ENCODE peak calls at places on chromosomes 7 and 10, in six cellular contexts. One of them, this sample, is unnamed.

GRCh38 chr10:3907514-3907913 is 122.5 kb upstream of the KLF6 start:
- DNase-seq in nephron progenitor cell: no peak
- DNase-seq in breast epithelium: no peak
- DNase-seq in fibroblast of the aortic adventitia: peak
- DNase-seq in upper lobe of right lung: no peak
- DNase-seq in Panc1: no peak
- DNase-seq in this sample: no peak

GRCh38 chr7:38220452-38220851 is 42.4 kb downstream of the STARD3NL start:
- DNase-seq in nephron progenitor cell: no peak
- DNase-seq in breast epithelium: no peak
- DNase-seq in fibroblast of the aortic adventitia: no peak
- DNase-seq in upper lobe of right lung: no peak
- DNase-seq in Panc1: no peak
- DNase-seq in this sample: no peak

GRCh38 chr7:155547161-155547791 is 917 bp upstream of the CNPY1 start:
- DNase-seq in nephron progenitor cell: no peak
- DNase-seq in breast epithelium: no peak
- DNase-seq in fibroblast of the aortic adventitia: no peak
- DNase-seq in upper lobe of right lung: no peak
- DNase-seq in Panc1: no peak
- DNase-seq in this sample: no peak

GRCh38 chr7:109343662-109344061 is 774.0 kb downstream of the DNAJB9 start:
- DNase-seq in nephron progenitor cell: no peak
- DNase-seq in breast epithelium: no peak
- DNase-seq in fibroblast of the aortic adventitia: no peak
- DNase-seq in upper lobe of right lung: no peak
- DNase-seq in Panc1: no peak
- DNase-seq in this sample: peak

GRCh38 chr7:116663744-116664143 is 8.3 kb upstream of the MET start:
- DNase-seq in nephron progenitor cell: no peak
- DNase-seq in breast epithelium: no peak
- DNase-seq in fibroblast of the aortic adventitia: no peak
- DNase-seq in upper lobe of right lung: no peak
- DNase-seq in Panc1: no peak
- DNase-seq in this sample: no peak

GRCh38 chr10:80161321-80162084 is 29.0 kb downstream of the PLAC9 start:
- DNase-seq in nephron progenitor cell: no peak
- DNase-seq in breast epithelium: no peak
- DNase-seq in fibroblast of the aortic adventitia: no peak
- DNase-seq in upper lobe of right lung: no peak
- DNase-seq in Panc1: no peak
- DNase-seq in this sample: no peak

GRCh38 chr7:76296743-76297740 is 5.4 kb upstream of the HSPB1 start:
- DNase-seq in nephron progenitor cell: no peak
- DNase-seq in breast epithelium: peak
- DNase-seq in fibroblast of the aortic adventitia: peak
- DNase-seq in upper lobe of right lung: peak
- DNase-seq in Panc1: no peak
- DNase-seq in this sample: peak

GRCh38 chr7:101494602-101495329 is 132.1 kb downstream of the COL26A1 start:
- DNase-seq in nephron progenitor cell: peak
- DNase-seq in breast epithelium: no peak
- DNase-seq in fibroblast of the aortic adventitia: no peak
- DNase-seq in upper lobe of right lung: no peak
- DNase-seq in Panc1: no peak
- DNase-seq in this sample: no peak

GRCh38 chr7:128874140-128875031 is 11.7 kb downstream of the ATP6V1F start:
- DNase-seq in nephron progenitor cell: no peak
- DNase-seq in breast epithelium: no peak
- DNase-seq in fibroblast of the aortic adventitia: no peak
- DNase-seq in upper lobe of right lung: no peak
- DNase-seq in Panc1: no peak
- DNase-seq in this sample: no peak

GRCh38 chr7:107628461-107629064 is 32.1 kb upstream of the SLC26A4 start:
- DNase-seq in nephron progenitor cell: no peak
- DNase-seq in breast epithelium: no peak
- DNase-seq in fibroblast of the aortic adventitia: no peak
- DNase-seq in upper lobe of right lung: no peak
- DNase-seq in Panc1: no peak
- DNase-seq in this sample: no peak

GRCh38 chr7:78018541-78019456 is 220.2 kb downstream of the PHTF2 start:
- DNase-seq in nephron progenitor cell: peak
- DNase-seq in breast epithelium: no peak
- DNase-seq in fibroblast of the aortic adventitia: peak
- DNase-seq in upper lobe of right lung: peak
- DNase-seq in Panc1: no peak
- DNase-seq in this sample: no peak

GRCh38 chr10:47165711-47166404 is 134.1 kb upstream of the GDF10 start:
- DNase-seq in nephron progenitor cell: no peak
- DNase-seq in breast epithelium: peak
- DNase-seq in fibroblast of the aortic adventitia: peak
- DNase-seq in upper lobe of right lung: peak
- DNase-seq in Panc1: no peak
- DNase-seq in this sample: peak

GRCh38 chr7:70383947-70384475 is 747.9 kb upstream of the GALNT17 start:
- DNase-seq in nephron progenitor cell: no peak
- DNase-seq in breast epithelium: no peak
- DNase-seq in fibroblast of the aortic adventitia: no peak
- DNase-seq in upper lobe of right lung: no peak
- DNase-seq in Panc1: no peak
- DNase-seq in this sample: no peak

GRCh38 chr10:1299041-1299726 is 243.0 kb downstream of the WDR37 start:
- DNase-seq in nephron progenitor cell: no peak
- DNase-seq in breast epithelium: no peak
- DNase-seq in fibroblast of the aortic adventitia: no peak
- DNase-seq in upper lobe of right lung: no peak
- DNase-seq in Panc1: no peak
- DNase-seq in this sample: no peak

GRCh38 chr10:30662809-30663208 is 33.3 kb upstream of the LYZL2 start:
- DNase-seq in nephron progenitor cell: no peak
- DNase-seq in breast epithelium: no peak
- DNase-seq in fibroblast of the aortic adventitia: no peak
- DNase-seq in upper lobe of right lung: no peak
- DNase-seq in Panc1: no peak
- DNase-seq in this sample: no peak

GRCh38 chr10:127919418-127920191 is 12.7 kb downstream of the PTPRE start:
- DNase-seq in nephron progenitor cell: no peak
- DNase-seq in breast epithelium: no peak
- DNase-seq in fibroblast of the aortic adventitia: peak
- DNase-seq in upper lobe of right lung: no peak
- DNase-seq in Panc1: no peak
- DNase-seq in this sample: no peak
- TF ChIP-seq CTCF in nephron progenitor cell: no peak
- TF ChIP-seq CTCF in breast epithelium: no peak
- TF ChIP-seq CTCF in fibroblast of the aortic adventitia: peak
- TF ChIP-seq CTCF in upper lobe of right lung: peak
- TF ChIP-seq CTCF in Panc1: no peak
- TF ChIP-seq CTCF in this sample: peak

GRCh38 chr7:112554591-112554990 is 73.8 kb downstream of the LSMEM1 start:
- DNase-seq in nephron progenitor cell: no peak
- DNase-seq in breast epithelium: no peak
- DNase-seq in fibroblast of the aortic adventitia: no peak
- DNase-seq in upper lobe of right lung: no peak
- DNase-seq in Panc1: no peak
- DNase-seq in this sample: no peak
- TF ChIP-seq CTCF in nephron progenitor cell: no peak
- TF ChIP-seq CTCF in breast epithelium: no peak
- TF ChIP-seq CTCF in fibroblast of the aortic adventitia: peak
- TF ChIP-seq CTCF in upper lobe of right lung: no peak
- TF ChIP-seq CTCF in Panc1: peak
- TF ChIP-seq CTCF in this sample: no peak

DNA sequence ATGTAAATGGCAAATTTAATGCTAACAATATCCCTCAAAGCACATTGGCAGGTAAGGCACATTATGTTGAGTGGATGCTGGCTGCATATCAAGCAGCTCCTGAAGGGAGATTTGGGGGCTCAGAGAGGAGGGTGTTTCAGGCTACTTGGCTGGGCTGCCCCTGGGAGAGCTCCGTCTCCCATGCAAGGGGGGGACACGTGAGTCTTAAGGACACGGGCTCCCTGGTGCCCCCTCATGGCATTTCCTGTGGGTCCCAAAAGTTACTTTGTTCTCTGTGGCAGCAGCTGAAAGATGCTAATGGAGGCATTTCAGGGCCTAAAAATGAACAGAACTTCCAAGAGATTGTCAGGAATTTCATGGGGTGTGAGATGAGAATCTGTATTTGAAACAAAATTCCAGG is 143.3 kb downstream of the HERPUD2 start:
- DNase-seq in nephron progenitor cell: no peak
- DNase-seq in breast epithelium: no peak
- DNase-seq in fibroblast of the aortic adventitia: no peak
- DNase-seq in upper lobe of right lung: no peak
- DNase-seq in Panc1: no peak
- DNase-seq in this sample: no peak
- TF ChIP-seq CTCF in nephron progenitor cell: no peak
- TF ChIP-seq CTCF in breast epithelium: no peak
- TF ChIP-seq CTCF in fibroblast of the aortic adventitia: no peak
- TF ChIP-seq CTCF in upper lobe of right lung: no peak
- TF ChIP-seq CTCF in Panc1: no peak
- TF ChIP-seq CTCF in this sample: no peak

GRCh38 chr10:69938541-69938991 is 114.1 kb upstream of the MACROH2A2 start:
- DNase-seq in nephron progenitor cell: no peak
- DNase-seq in breast epithelium: no peak
- DNase-seq in fibroblast of the aortic adventitia: no peak
- DNase-seq in upper lobe of right lung: no peak
- DNase-seq in Panc1: no peak
- DNase-seq in this sample: no peak

GRCh38 chr10:69936091-69936490 is 116.6 kb upstream of the MACROH2A2 start:
- DNase-seq in nephron progenitor cell: no peak
- DNase-seq in breast epithelium: no peak
- DNase-seq in fibroblast of the aortic adventitia: no peak
- DNase-seq in upper lobe of right lung: no peak
- DNase-seq in Panc1: no peak
- DNase-seq in this sample: no peak

GRCh38 chr10:69939481-69939880 is 113.2 kb upstream of the MACROH2A2 start:
- DNase-seq in nephron progenitor cell: no peak
- DNase-seq in breast epithelium: no peak
- DNase-seq in fibroblast of the aortic adventitia: no peak
- DNase-seq in upper lobe of right lung: no peak
- DNase-seq in Panc1: no peak
- DNase-seq in this sample: no peak

GRCh38 chr10:69939033-69939432 is 113.6 kb upstream of the MACROH2A2 start:
- DNase-seq in nephron progenitor cell: no peak
- DNase-seq in breast epithelium: no peak
- DNase-seq in fibroblast of the aortic adventitia: no peak
- DNase-seq in upper lobe of right lung: no peak
- DNase-seq in Panc1: no peak
- DNase-seq in this sample: no peak

DNA sequence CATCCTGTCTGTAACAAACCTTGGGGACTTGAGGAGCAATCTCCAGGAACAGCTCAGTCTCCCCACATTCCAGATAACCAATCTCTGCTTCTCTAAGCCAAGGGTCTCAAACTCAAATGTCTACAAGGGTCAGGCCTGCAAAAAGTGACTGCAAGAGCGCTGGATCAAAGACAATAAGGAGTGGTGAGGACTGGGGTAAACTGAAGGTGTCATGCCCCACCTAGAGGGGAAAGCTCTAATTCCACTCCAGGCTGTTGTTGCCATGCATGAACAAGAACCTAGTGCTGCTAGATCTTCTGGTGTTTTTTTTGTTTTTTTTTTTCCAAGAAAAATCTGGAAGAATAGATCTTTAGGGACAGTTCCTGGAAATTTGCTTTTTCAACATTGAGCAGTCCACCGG is 117.9 kb upstream of the MACROH2A2 start:
- DNase-seq in nephron progenitor cell: no peak
- DNase-seq in breast epithelium: no peak
- DNase-seq in fibroblast of the aortic adventitia: no peak
- DNase-seq in upper lobe of right lung: no peak
- DNase-seq in Panc1: no peak
- DNase-seq in this sample: no peak
- TF ChIP-seq CTCF in nephron progenitor cell: no peak
- TF ChIP-seq CTCF in breast epithelium: no peak
- TF ChIP-seq CTCF in fibroblast of the aortic adventitia: no peak
- TF ChIP-seq CTCF in upper lobe of right lung: no peak
- TF ChIP-seq CTCF in Panc1: no peak
- TF ChIP-seq CTCF in this sample: no peak

GRCh38 chr7:95919574-95919973 is 147.2 kb downstream of the DYNC1I1 start:
- DNase-seq in nephron progenitor cell: no peak
- DNase-seq in breast epithelium: no peak
- DNase-seq in fibroblast of the aortic adventitia: no peak
- DNase-seq in upper lobe of right lung: no peak
- DNase-seq in Panc1: no peak
- DNase-seq in this sample: no peak
- TF ChIP-seq CTCF in nephron progenitor cell: no peak
- TF ChIP-seq CTCF in breast epithelium: no peak
- TF ChIP-seq CTCF in fibroblast of the aortic adventitia: peak
- TF ChIP-seq CTCF in upper lobe of right lung: no peak
- TF ChIP-seq CTCF in Panc1: no peak
- TF ChIP-seq CTCF in this sample: no peak

GRCh38 chr10:126158537-126158936 is 229.7 kb downstream of the ADAM12 start:
- DNase-seq in nephron progenitor cell: no peak
- DNase-seq in breast epithelium: no peak
- DNase-seq in fibroblast of the aortic adventitia: no peak
- DNase-seq in upper lobe of right lung: no peak
- DNase-seq in Panc1: no peak
- DNase-seq in this sample: no peak

GRCh38 chr10:126158090-126158489 is 230.2 kb downstream of the ADAM12 start:
- DNase-seq in nephron progenitor cell: no peak
- DNase-seq in breast epithelium: no peak
- DNase-seq in fibroblast of the aortic adventitia: no peak
- DNase-seq in upper lobe of right lung: no peak
- DNase-seq in Panc1: no peak
- DNase-seq in this sample: no peak

GRCh38 chr10:126160571-126160970 is 227.7 kb downstream of the ADAM12 start:
- DNase-seq in nephron progenitor cell: no peak
- DNase-seq in breast epithelium: no peak
- DNase-seq in fibroblast of the aortic adventitia: no peak
- DNase-seq in upper lobe of right lung: no peak
- DNase-seq in Panc1: no peak
- DNase-seq in this sample: no peak

GRCh38 chr10:126161691-126162090 is 226.6 kb downstream of the ADAM12 start:
- DNase-seq in nephron progenitor cell: no peak
- DNase-seq in breast epithelium: no peak
- DNase-seq in fibroblast of the aortic adventitia: no peak
- DNase-seq in upper lobe of right lung: no peak
- DNase-seq in Panc1: no peak
- DNase-seq in this sample: no peak

DNA sequence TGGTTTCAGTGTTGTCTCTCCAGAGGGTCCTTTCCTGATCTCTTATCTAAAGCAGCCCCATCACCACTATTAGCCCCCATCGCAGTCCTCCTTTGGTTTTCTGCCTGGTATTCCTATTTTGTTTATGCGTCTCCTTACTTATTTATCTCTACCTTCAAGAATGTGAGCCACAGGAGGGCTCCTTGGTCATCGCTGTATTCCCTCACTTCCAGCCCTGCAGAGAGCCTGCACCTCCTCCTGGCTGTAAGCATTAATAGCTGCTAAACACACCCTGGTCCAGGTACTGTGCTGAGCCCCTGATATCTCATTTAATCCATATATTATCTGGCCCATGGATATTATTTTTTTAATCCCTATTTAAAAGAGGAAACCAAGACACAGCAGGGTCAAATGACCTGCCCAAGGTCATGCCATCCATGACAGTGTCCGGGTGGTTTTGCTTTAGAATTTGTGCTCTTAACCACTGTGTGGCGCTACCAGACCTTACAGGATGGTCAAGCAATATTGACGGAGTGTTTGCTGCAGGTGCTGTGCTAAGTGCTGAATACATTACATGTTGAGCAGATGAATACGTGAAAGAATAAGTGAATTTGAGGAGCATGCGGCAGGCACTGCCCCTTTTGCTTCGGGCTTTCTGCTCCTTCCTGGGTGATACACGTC is 227.2 kb downstream of the ADAM12 start:
- DNase-seq in nephron progenitor cell: no peak
- DNase-seq in breast epithelium: no peak
- DNase-seq in fibroblast of the aortic adventitia: peak
- DNase-seq in upper lobe of right lung: no peak
- DNase-seq in Panc1: no peak
- DNase-seq in this sample: no peak
- TF ChIP-seq CTCF in nephron progenitor cell: peak
- TF ChIP-seq CTCF in breast epithelium: no peak
- TF ChIP-seq CTCF in fibroblast of the aortic adventitia: peak
- TF ChIP-seq CTCF in upper lobe of right lung: peak
- TF ChIP-seq CTCF in Panc1: peak
- TF ChIP-seq CTCF in this sample: no peak

This sample was measured in epithelial cell of esophagus.